ENCODE peak calls at places on chromosomes 3 and 15, in seven cellular contexts. P is right atrium auricular region, E is adrenal gland, T is A673, Q is H9, V is PC-3, F is tibial artery. D is an unnamed sample. For H3K27me3, the result is how much of the 10 kb centered on the place peaks cover.

GRCh38 chr15:85793641-85794597 is 806 bp downstream of the KLHL25 start:
- DNase-seq in T (peak), E (peak), Q (no peak), V (peak), P (no peak), F (no peak), D (no peak)

GRCh38 chr15:47383801-47384200 is 333.5 kb upstream of the SEMA6D start:
- DNase-seq in V (no peak), T (no peak), Q (no peak), F (no peak), P (no peak), E (no peak), D (no peak)

GRCh38 chr3:120705851-120706582 is 24.0 kb upstream of the HGD start:
- DNase-seq in V (peak), P (no peak), E (no peak), T (no peak), Q (no peak), F (no peak), D (no peak)

GRCh38 chr3:184004483-184004882 is 13.2 kb downstream of the ABCC5 start:
- DNase-seq in E (peak), P (no peak), Q (no peak), V (no peak), T (no peak), F (no peak), D (no peak)

GRCh38 chr3:159322322-159322939 is 520.6 kb downstream of the MFSD1 start:
- DNase-seq in Q (peak), P (no peak), T (peak), F (no peak), V (peak), E (peak), D (peak)

GRCh38 chr3:43496740-43497375 is 125.0 kb downstream of the ANO10 start:
- DNase-seq in F (no peak), P (no peak), T (peak), Q (no peak), E (no peak), V (no peak), D (no peak)

GRCh38 chr15:71708052-71708432 is 102.3 kb upstream of the NR2E3 start:
- DNase-seq in P (no peak), Q (no peak), V (no peak), F (no peak), T (no peak), E (no peak), D (no peak)

GRCh38 chr3:42498791-42499477 is 3.5 kb upstream of the VIPR1 start:
- DNase-seq in E (no peak), V (no peak), P (peak), F (peak), Q (peak), T (no peak), D (no peak)

GRCh38 chr3:172034786-172035685 is 4.3 kb upstream of the FNDC3B start:
- DNase-seq in V (peak), F (no peak), P (no peak), E (no peak), T (peak), Q (peak), D (no peak)

GRCh38 chr15:44058126-44058525 is 136.9 kb downstream of the FRMD5 start:
- DNase-seq in E (no peak), P (no peak), Q (no peak), F (no peak), T (no peak), V (no peak), D (no peak)

GRCh38 chr3:128307781-128308469 is 154.6 kb downstream of the EEFSEC start:
- DNase-seq in E (no peak), T (no peak), V (no peak), Q (peak), F (no peak), P (peak), D (no peak)

GRCh38 chr3:132730891-132731580 is 8.8 kb upstream of the NPHP3 start:
- DNase-seq in E (peak), V (peak), F (no peak), Q (no peak), P (no peak), T (peak), D (no peak)

GRCh38 chr15:23797747-23798157 is 110.6 kb upstream of the NDN start:
- DNase-seq in Q (no peak), T (no peak), P (no peak), F (no peak), E (no peak), V (no peak), D (no peak)

GRCh38 chr15:41559489-41560177 is 621 bp downstream of the TYRO3 start:
- DNase-seq in Q (peak), P (no peak), F (no peak), T (peak), E (peak), V (peak), D (no peak)

GRCh38 chr3:79606414-79606813 is 161.4 kb downstream of the ROBO1 start:
- DNase-seq in Q (no peak), T (no peak), V (no peak), F (no peak), P (no peak), E (no peak), D (no peak)

GRCh38 chr15:41775651-41776050 is 1.4 kb downstream of the MAPKBP1 start:
- DNase-seq in V (no peak), F (no peak), Q (no peak), E (no peak), T (no peak), P (no peak), D (no peak)

GRCh38 chr15:61511089-61511488 is 282.0 kb upstream of the RORA start:
- DNase-seq in P (no peak), E (no peak), V (no peak), Q (no peak), T (no peak), F (no peak), D (no peak)

GRCh38 chr3:134029256-134029733 is 430 bp downstream of the SLCO2A1 start:
- DNase-seq in Q (peak), V (no peak), T (no peak), E (no peak), P (no peak), F (no peak), D (no peak)

GRCh38 chr3:18024715-18025114 is 282.3 kb upstream of the TBC1D5 start:
- DNase-seq in P (no peak), F (no peak), V (no peak), Q (no peak), E (no peak), T (no peak), D (no peak)

GRCh38 chr3:180930526-180930925 is 18.1 kb downstream of the FXR1 start:
- DNase-seq in P (no peak), T (no peak), V (no peak), Q (no peak), E (no peak), F (no peak), D (no peak)

GRCh38 chr3:72274511-72275295 is 489.8 kb upstream of the PROK2 start:
- DNase-seq in F (peak), Q (no peak), T (peak), V (no peak), P (peak), E (no peak), D (peak)

GRCh38 chr3:97736928-97737327 is 27.6 kb upstream of the ARL6 start:
- DNase-seq in P (no peak), F (no peak), Q (no peak), E (no peak), V (no peak), T (peak), D (no peak)

GRCh38 chr3:134059680-134060560 is 30.2 kb upstream of the SLCO2A1 start:
- DNase-seq in E (no peak), F (no peak), Q (no peak), T (no peak), P (peak), V (no peak), D (no peak)

GRCh38 chr15:75531041-75531450 is 48.1 kb downstream of the PTPN9 start:
- DNase-seq in T (peak), Q (no peak), F (peak), V (peak), P (peak), E (peak), D (peak)

GRCh38 chr3:57968499-57968898 is 39.7 kb upstream of the FLNB start:
- DNase-seq in Q (no peak), V (no peak), E (no peak), P (no peak), F (no peak), T (no peak), D (no peak)

GRCh38 chr15:30918366-30918765 is 14.7 kb downstream of the FAN1 start:
- DNase-seq in V (no peak), P (no peak), T (no peak), F (no peak), Q (no peak), E (no peak), D (no peak)

GRCh38 chr3:136817448-136817847 is 1.5 kb upstream of the SLC35G2 start:
- DNase-seq in P (no peak), F (no peak), E (no peak), T (peak), Q (no peak), V (no peak), D (no peak)

GRCh38 chr3:174333640-174334039 is 525.5 kb upstream of the NAALADL2 start:
- DNase-seq in F (no peak), Q (no peak), T (no peak), E (no peak), V (peak), P (no peak), D (no peak)

DNA sequence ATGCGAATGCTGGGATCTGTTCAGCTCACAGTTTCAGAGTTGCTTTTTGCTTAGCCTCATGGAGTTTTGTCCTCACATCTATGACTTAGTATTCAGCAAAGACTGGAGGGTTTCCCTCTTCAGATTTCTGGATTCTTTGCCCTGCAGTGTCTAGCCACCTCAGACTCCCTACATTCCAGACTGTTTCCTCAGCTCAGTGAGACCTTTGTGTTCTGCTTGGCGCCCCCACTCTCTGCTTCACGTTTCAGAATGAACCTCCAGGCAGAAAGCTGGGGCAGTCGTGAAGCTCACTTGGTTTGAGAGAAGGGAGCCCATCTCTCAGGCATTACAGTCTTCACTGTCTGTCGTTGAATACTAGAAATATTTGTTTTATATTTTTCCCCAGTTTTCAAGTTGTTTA is 118.1 kb downstream of the CACNA1D start:
- DNase-seq in P (no peak), T (no peak), V (no peak), E (no peak), F (no peak), Q (no peak), D (no peak)
- H3K27ac ChIP-seq in P (no peak), T (no peak), V (no peak), E (no peak), F (no peak), Q (no peak), D (no peak)

DNA sequence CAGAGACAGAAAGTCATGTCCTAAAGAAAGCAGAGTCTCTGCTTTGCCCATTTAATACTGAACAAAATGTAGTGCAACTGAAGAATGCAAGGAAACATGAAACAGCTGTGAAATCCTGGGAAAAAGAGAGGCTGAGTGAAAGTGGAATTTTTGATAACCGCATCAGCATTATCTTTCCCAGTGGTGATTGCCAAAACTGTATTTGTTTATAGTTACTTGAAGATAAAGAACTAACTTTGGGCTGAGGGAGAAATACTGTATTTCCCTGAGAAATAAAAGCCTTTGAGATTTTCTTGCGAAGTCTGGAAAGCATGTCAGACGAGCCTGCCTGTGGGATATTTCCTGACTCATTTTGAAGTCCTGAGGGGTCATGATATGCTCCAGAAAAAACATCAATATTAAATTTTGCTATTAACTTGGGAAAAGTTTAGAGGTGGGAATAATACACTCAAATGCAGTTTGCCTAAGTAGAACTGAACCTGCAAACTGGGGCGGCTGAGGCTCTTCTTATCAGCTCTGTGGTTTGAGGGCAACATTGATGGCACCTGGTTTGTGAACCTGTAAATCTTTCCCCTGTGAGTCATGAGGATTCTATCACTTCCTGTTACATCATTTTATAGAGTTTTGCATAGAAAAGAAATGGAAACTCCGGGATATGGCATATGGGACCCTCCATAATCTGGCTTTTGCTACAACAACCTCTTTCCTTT is 855.3 kb downstream of the MCTP2 start:
- DNase-seq in F (no peak), T (no peak), V (no peak), E (no peak), Q (no peak), P (no peak), D (no peak)
- H3K27me3 ChIP-seq in F (under half), T (under half), V (half or more), E (under half), Q (under half), P (under half), D (under half)

DNA sequence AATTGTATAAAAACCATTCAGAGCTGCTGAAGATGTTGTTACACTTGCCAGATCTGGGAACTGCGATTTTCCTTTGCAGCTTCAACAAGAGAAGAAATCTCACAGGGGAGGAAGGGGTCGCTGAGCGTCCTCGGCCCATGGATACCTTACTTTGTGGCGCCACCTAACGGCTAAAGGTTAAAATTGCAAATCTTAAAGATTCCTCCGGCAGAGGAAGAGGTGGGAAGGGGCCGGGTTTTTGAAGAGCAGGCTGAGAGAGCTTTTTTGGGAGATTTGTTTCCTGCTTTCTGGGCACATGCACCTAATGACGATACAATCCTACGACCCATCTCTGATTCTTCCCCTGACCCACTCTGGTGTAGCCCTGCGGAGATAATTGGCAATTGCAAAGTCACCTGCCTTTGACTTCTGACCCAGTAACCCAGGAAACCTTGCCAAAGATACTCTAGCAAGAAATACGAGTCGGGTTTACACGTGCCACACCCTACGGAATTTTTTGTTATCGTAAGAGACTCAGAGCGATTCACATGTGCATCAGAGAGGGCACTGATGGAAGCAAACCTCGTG is 55.4 kb upstream of the CHRNA7 start:
- DNase-seq in F (no peak), V (peak), Q (peak), T (peak), E (no peak), P (no peak), D (no peak)
- TF ChIP-seq CTCF in F (no peak), V (peak), Q (peak), T (peak), E (peak), P (peak), D (peak)

GRCh38 chr3:85667744-85668143 is 709.0 kb downstream of the CADM2 start:
- DNase-seq in F (no peak), V (no peak), Q (no peak), P (no peak), T (no peak), E (no peak), D (no peak)

GRCh38 chr3:85670626-85671025 is 711.8 kb downstream of the CADM2 start:
- DNase-seq in Q (no peak), E (no peak), T (no peak), F (no peak), P (no peak), V (peak), D (no peak)
- H3K27ac ChIP-seq in Q (no peak), E (no peak), T (no peak), F (no peak), P (no peak), V (no peak), D (no peak)

DNA sequence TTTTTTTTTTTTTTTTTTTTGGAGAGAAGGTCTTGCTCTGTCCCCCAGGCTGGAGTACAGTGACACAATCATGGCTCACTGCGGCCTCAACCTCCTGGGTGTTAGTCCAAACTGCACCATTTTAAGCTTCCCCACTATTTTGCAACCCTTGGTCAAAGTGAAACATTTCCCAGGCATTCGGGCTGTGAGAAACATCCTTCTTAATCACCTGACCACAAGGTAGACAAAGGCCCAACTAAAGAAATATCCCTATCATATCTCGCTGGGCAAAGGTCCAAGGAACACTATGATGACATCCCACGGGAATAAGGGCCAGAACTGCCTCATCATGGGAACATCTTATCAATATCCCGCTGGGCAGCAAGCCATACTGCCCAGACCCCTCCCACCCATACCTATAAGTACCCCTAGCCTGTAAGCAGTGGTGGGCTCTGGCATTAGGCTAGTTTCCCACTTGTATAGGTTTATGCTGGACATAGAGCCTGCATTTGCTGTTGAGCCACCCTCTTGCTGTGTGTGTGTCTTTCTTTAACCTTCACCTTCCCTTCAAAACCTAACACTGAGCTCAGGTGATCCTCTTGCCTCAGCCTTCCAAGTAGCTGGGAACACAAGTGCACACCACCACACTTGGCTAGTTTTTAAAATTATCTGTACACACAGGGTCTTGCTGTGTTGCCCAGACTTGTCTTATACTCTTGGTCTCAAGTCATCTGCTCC is 95.2 kb downstream of the SEMA5B start:
- DNase-seq in F (no peak), V (peak), P (no peak), E (no peak), T (no peak), Q (no peak), D (no peak)
- H3K27me3 ChIP-seq in F (under half), V (under half), P (under half), E (under half), T (under half), Q (under half), D (under half)

DNA sequence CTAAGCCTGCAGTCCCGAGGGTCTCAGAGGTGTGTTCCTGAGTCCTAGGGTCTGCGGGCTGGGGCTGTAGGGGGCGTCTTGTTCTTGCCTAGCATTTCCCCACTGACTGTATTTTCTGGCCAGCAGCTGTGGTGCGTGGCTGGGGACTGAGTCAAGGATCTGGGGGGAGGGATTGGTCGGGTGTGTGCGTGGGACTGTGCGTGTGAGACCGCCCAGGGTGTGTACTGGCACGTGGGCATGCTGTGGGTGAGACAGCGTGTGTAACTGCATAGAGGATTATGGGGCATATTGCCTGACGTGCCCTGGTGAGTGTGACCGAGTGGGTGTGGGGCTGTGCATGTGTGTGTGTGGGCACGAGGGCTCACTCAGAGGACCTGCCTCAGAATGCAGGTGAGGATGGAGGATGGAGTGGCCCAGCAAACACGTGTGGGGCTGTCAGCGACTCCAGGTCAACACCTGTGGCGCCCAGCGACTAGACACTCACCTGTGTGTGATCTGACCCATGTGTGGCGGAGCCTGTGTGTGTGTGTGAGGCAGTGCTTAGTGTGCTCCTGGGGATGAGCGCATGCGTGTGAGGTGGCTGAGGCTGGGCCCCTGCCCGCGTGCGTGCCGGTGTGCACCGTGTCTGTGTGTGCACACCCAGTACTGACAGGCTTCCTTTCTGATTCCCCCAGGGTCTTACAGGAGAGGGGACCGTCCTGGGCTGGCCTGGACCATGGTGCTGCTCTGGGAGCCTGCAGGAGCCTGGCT is 20.9 kb downstream of the FBLN2 start:
- DNase-seq in V (no peak), F (no peak), Q (no peak), E (no peak), T (no peak), P (no peak), D (no peak)
- TF ChIP-seq CTCF in V (no peak), F (no peak), Q (no peak), E (no peak), T (no peak), P (no peak), D (no peak)